ENCODE peak calls at places on chromosome 4, in four cellular contexts. U, K, R and Y are unnamed samples.

GRCh38 chr4:145234086-145234694 is 53.8 kb upstream of the OTUD4 start:
- DNase-seq in K (peak), U (peak), R (peak), Y (peak)

GRCh38 chr4:965048-965765 is 8.2 kb downstream of the DGKQ start:
- DNase-seq in U (no peak), K (no peak), R (no peak), Y (no peak)

GRCh38 chr4:164423819-164424218 is 330.1 kb upstream of the SMIM31 start:
- DNase-seq in R (no peak), U (no peak), K (no peak), Y (no peak)

GRCh38 chr4:26248647-26249046 is 72.2 kb upstream of the RBPJ start:
- DNase-seq in K (no peak), R (no peak), U (no peak), Y (no peak)

GRCh38 chr4:136713140-136713539 is 819.2 kb downstream of the PCDH18 start:
- DNase-seq in U (no peak), R (peak), K (no peak), Y (no peak)

GRCh38 chr4:14771091-14771490 is 231.2 kb upstream of the CPEB2 start:
- DNase-seq in R (no peak), U (no peak), K (no peak), Y (no peak)

GRCh38 chr4:116400480-116400879 is 684.9 kb downstream of the TRAM1L1 start:
- DNase-seq in K (no peak), U (no peak), R (no peak), Y (no peak)

GRCh38 chr4:87521757-87522374 is 7.3 kb downstream of the SPARCL1 start:
- DNase-seq in R (no peak), K (no peak), U (no peak), Y (no peak)

GRCh38 chr4:145316961-145317360 is 136.6 kb upstream of the OTUD4 start:
- DNase-seq in U (no peak), R (no peak), K (no peak), Y (no peak)

GRCh38 chr4:169628579-169628978 is 8.2 kb downstream of the CLCN3 start:
- DNase-seq in R (no peak), K (no peak), U (no peak), Y (no peak)

GRCh38 chr4:7156273-7157139 is 35.8 kb upstream of the SORCS2 start:
- DNase-seq in K (no peak), R (no peak), U (no peak), Y (no peak)

GRCh38 chr4:153058668-153059060 is 122.5 kb downstream of the FHDC1 start:
- DNase-seq in R (no peak), K (no peak), U (no peak), Y (no peak)

GRCh38 chr4:32349026-32349425 is 1628.9 kb downstream of the PCDH7 start:
- DNase-seq in R (no peak), K (no peak), U (no peak), Y (no peak)

GRCh38 chr4:85477538-85477937 is 2.6 kb downstream of the ARHGAP24 start:
- DNase-seq in R (no peak), K (no peak), U (no peak), Y (no peak)

GRCh38 chr4:1080961-1081688 is 32.2 kb downstream of the RNF212 start:
- DNase-seq in U (no peak), R (no peak), K (no peak), Y (no peak)

GRCh38 chr4:146095091-146095690 is 80.3 kb upstream of the LSM6 start:
- DNase-seq in R (peak), U (no peak), K (peak), Y (peak)

GRCh38 chr4:102759835-102760644 is 728 bp downstream of the MANBA start:
- DNase-seq in K (peak), U (peak), R (no peak), Y (peak)

GRCh38 chr4:151905197-151905596 is 144.4 kb upstream of the GATB start:
- DNase-seq in U (peak), K (no peak), R (no peak), Y (no peak)

GRCh38 chr4:141352775-141353544 is 132.3 kb downstream of the ZNF330 start:
- DNase-seq in U (no peak), K (no peak), R (no peak), Y (no peak)

GRCh38 chr4:83128235-83128929 is 13.9 kb upstream of the PLAC8 start:
- DNase-seq in U (no peak), K (no peak), R (no peak), Y (no peak)

GRCh38 chr4:122639181-122639580 is 18.3 kb upstream of the IL21 start:
- DNase-seq in U (no peak), R (no peak), K (no peak), Y (no peak)

GRCh38 chr4:18014269-18014668 is 7.3 kb downstream of the LCORL start:
- DNase-seq in U (no peak), R (no peak), K (no peak), Y (no peak)

GRCh38 chr4:8318509-8318908 is 49.0 kb downstream of the HTRA3 start:
- DNase-seq in K (no peak), R (no peak), U (no peak), Y (no peak)

GRCh38 chr4:113447695-113448265 is 313.8 kb downstream of the CAMK2D start:
- DNase-seq in K (no peak), R (no peak), U (no peak), Y (no peak)

GRCh38 chr4:181528570-181529184 is 714.5 kb upstream of the TENM3 start:
- DNase-seq in R (peak), K (peak), U (peak), Y (peak)
- TF ChIP-seq ZNF274 in R (no peak), K (no peak), U (no peak), Y (no peak)

GRCh38 chr4:189815404-189816192 is 125.1 kb upstream of the FRG1 start:
- DNase-seq in R (no peak), U (no peak), K (no peak), Y (no peak)

GRCh38 chr4:189807031-189807430 is 133.6 kb upstream of the FRG1 start:
- DNase-seq in R (no peak), K (no peak), U (no peak), Y (no peak)

GRCh38 chr4:189806506-189806905 is 134.2 kb upstream of the FRG1 start:
- DNase-seq in R (no peak), K (no peak), U (no peak), Y (no peak)

GRCh38 chr4:189804884-189805283 is 135.8 kb upstream of the FRG1 start:
- DNase-seq in U (no peak), K (no peak), R (no peak), Y (no peak)

GRCh38 chr4:189809885-189810284 is 130.8 kb upstream of the FRG1 start:
- DNase-seq in R (no peak), U (no peak), K (no peak), Y (no peak)
- TF ChIP-seq SUZ12 in R (no peak), U (no peak), K (no peak), Y (no peak)

DNA sequence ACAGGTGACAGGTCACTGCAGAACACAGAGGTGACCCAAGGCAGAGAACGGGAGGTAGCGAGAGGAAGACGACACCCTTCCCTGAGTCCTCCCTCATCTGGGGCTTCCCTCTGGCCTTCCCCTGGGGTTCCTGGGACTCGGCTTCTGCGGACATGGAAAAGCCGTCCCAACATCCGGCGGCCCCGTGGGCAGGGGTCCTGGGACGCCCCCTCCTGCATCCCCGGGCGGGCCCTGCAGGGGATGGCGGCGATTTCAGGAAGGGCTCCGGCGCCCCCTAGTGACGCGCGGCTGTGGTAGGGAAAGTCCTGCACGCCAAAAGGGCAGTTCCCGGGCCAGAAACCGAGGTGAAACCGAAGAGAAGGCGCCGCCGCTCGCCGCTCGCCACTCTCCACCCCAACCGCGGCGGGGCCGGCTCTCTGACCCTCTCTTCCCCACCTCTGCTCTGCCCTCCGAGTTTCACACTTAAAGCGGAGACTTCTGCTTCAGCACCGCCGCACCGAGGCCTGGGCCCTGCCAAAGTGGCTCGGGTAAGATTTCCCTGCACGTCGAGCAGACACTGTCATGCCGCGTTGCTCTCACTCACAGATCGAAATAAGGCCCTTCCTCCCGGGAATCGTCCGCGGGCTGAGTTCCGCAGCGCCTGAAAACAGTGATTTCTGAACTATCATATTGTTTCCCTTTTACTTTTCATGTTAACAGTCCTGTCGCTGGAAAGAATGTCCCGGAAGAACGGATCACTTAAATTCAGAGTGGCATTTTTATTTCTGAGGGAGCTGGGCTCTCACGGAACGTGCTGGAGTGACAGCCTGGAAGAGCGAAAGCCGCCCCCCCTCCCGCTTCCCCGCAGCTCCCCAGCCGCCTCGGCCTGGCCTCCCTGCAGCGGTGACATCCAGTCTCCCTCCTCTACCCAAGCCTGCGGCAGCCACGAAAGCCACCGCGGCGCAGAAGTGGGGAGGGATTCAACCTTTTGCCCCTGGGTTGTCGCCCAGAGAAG is 110.6 kb downstream of the DCTD start:
- DNase-seq in R (peak), U (no peak), K (peak), Y (peak)
- H3K9ac ChIP-seq in R (peak), U (peak), K (peak), Y (peak)

GRCh38 chr4:16461362-16461761 is 235.1 kb upstream of the TAPT1 start:
- DNase-seq in U (no peak), R (no peak), K (no peak), Y (no peak)

GRCh38 chr4:16472537-16472936 is 246.3 kb upstream of the TAPT1 start:
- DNase-seq in U (no peak), R (no peak), K (no peak), Y (no peak)

GRCh38 chr4:16464651-16465050 is 238.4 kb upstream of the TAPT1 start:
- DNase-seq in K (no peak), R (no peak), U (no peak), Y (no peak)

GRCh38 chr4:16466581-16466980 is 240.3 kb upstream of the TAPT1 start:
- DNase-seq in R (no peak), K (no peak), U (no peak), Y (no peak)

GRCh38 chr4:16467061-16467460 is 240.8 kb upstream of the TAPT1 start:
- DNase-seq in R (no peak), K (no peak), U (no peak), Y (no peak)
- TF ChIP-seq ZNF274 in R (no peak), K (no peak), U (no peak), Y (no peak)

DNA sequence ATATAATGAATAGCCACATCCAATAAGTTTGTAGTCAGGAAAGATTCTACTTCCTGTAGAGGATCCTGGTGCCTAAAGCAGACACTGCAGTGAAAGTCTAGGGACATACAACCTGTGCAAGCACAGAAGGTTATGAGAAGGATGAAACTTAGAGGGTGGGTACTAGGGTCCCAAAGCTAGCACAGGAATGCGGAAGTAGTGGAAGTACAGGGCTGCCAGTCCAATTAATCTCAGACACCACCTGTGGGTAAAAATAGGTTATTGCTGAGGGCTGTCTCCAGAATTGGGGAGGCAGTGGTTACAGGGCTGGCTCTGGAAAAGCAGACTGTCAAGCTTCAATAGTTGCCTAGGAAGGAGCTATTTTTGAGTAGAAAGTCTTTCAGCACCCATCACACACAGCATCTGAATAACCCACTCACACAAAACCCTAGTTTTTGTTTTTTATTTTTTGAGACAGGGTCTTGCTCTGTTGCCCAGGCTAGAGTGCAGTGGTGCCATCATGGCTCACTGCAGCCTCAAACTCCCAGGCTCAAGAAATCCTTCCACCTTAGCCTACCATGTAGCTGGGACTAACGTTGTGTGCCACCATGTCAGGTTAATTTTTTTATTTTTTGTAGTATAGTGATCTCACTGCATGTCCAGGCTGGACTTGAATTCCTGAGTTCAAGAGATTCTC is 50.8 kb upstream of the ELF2 start:
- DNase-seq in U (no peak), K (peak), R (no peak), Y (no peak)
- TF ChIP-seq SUZ12 in U (no peak), K (no peak), R (no peak), Y (no peak)

DNA sequence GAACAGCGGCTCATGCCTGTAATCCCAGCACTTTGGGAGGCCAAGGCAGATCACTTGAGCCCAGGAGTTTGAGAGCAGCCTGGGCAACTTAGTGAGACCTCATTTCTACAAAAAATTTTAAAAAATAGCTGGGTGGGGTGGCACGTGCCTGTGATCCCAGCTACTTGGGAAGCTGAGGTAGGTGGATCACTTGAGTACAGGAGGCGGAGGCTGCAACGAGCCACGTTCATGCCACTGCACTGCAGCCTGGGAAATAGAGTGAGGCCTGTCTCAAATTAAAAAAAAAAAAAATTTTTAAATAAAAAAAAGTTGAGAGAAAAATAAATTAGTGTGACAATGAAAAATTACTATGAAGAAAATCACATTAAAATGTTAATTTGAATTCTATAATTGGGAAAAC is 10.5 kb downstream of the VEGFC start:
- DNase-seq in U (no peak), K (no peak), R (no peak), Y (no peak)
- H3K9ac ChIP-seq in U (no peak), K (no peak), R (no peak), Y (no peak)

DNA sequence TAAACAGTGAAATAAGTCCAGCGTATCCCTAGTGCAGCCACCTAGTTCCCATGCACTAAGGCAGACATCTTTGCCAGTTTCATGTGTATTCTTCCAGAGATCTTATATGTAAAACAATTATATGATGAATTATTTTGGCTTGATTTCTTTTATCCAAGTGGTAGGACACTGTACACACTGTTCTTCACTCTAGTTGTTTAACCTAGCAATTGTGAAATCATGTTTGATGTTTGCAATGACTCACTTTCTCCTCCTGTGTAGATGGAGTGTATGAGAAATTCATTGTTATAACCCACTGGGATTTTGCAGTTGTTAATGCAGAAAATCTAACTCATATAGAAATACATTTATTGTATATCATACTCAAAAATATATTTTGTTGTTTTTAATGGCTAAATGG is 17.5 kb upstream of the TBC1D1 start:
- DNase-seq in R (no peak), U (no peak), K (peak), Y (no peak)
- TF ChIP-seq ZNF274 in R (no peak), U (no peak), K (no peak), Y (no peak)

GRCh38 chr4:139333046-139333445 is 30.8 kb upstream of the NDUFC1 start:
- DNase-seq in U (no peak), R (no peak), K (no peak), Y (no peak)

GRCh38 chr4:139337612-139338011 is 35.3 kb upstream of the NDUFC1 start:
- DNase-seq in R (no peak), K (no peak), U (no peak), Y (no peak)
- TF ChIP-seq SUZ12 in R (no peak), K (no peak), U (no peak), Y (no peak)

DNA sequence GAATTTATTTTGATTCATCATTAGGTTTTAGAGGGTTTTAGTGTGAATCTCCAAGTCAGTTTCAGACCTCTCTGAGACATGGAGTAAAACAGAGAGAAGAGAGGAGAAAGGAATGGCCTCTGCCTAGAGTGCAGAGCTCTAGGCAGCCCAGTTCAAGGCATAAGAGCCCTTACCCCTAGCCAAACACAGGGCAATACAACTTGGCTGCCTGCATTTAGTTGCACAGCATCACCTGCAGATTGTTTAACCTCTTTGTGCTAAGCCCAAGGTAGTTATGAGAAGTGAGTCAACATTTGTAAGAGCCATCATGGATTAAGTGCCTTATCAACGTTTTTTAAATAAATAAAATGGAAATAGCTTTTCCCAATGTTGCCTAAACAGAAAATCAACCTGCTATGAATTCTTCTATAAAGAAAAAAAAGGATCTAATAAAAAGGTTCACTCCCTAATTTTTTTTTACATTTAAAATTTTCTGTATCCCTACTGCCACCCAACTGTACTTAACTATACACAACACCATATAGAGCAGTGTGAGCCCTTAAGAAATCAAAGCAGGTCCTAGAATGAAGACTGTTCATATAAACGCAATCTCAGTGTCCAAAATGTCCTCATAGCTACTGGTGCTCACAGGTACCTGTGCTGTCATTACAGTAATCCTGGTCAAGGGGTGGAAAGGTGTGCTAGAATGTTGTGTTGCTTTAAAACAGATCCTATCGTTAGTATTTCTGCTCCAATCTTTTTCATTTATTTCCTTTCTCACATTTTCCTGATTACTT is 36.0 kb downstream of the PF4 start:
- DNase-seq in R (no peak), K (no peak), U (no peak), Y (no peak)
- H3K9ac ChIP-seq in R (no peak), K (no peak), U (no peak), Y (no peak)

GRCh38 chr4:21792736-21793135 is 155.8 kb downstream of the KCNIP4 start:
- DNase-seq in K (no peak), U (no peak), R (no peak), Y (no peak)

GRCh38 chr4:21795091-21795490 is 153.5 kb downstream of the KCNIP4 start:
- DNase-seq in U (no peak), K (no peak), R (no peak), Y (no peak)

DNA sequence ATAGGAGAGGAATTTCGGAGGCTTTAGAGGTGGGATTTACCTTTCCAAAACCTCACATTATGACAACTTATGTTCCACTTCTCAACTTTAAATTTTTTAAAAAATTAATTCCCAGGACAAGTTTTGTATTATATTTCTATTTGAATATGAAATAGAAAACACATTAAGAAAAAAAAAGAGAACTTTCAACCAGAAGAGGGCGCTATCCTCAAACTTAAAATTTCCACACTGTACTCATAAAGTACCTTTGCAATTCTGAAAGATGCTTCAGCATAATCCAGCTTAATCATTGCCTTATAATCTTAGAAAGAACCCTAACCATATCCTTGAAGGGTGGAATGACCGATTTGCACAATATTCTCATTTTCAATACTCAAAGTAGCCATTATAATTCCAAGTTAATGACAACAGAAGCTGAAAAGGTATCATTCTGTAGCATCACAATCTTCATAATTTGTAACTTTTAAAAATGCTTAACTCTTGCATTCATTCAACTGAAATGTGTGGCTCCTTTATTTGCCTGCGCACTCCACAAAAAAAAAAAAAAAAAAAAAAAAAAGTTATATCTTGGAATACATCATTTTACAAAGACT is 158.0 kb downstream of the KCNIP4 start:
- DNase-seq in U (no peak), K (no peak), R (no peak), Y (no peak)
- TF ChIP-seq ZNF274 in U (no peak), K (no peak), R (no peak), Y (no peak)